ENCODE peak calls at places on chromosomes 11 and 22, in six cellular contexts. Z, I, V, G, D and Y are unnamed samples.

GRCh38 chr11:109075976-109076375 is 346.0 kb upstream of the C11orf87 start:
- DNase-seq in Z (peak; percentile 12), I (no peak), V (no peak), G (no peak), D (no peak), Y (no peak)

GRCh38 chr22:43011079-43011478 is 3.9 kb downstream of the PACSIN2 start:
- DNase-seq in Z (no peak), I (no peak), V (no peak), G (no peak), D (no peak), Y (no peak)

GRCh38 chr11:116930177-116930576 is 92.8 kb upstream of the APOA1 start:
- DNase-seq in Z (peak; percentile 21), I (peak; percentile 30), V (no peak), G (no peak), D (no peak), Y (no peak)

GRCh38 chr11:102546923-102547471 is 16.4 kb upstream of the MMP7 start:
- DNase-seq in Z (no peak), I (no peak), V (no peak), G (peak; percentile 58), D (no peak), Y (no peak)

GRCh38 chr22:33000342-33001280 is 57.6 kb downstream of the SYN3 start:
- DNase-seq in Z (peak; percentile 53), I (peak; percentile 71), V (peak; percentile 47), G (peak; percentile 70), D (no peak), Y (peak; percentile 77)

GRCh38 chr11:67463680-67464410 is 5.2 kb downstream of the TMEM134 start:
- DNase-seq in Z (no peak), I (no peak), V (peak; percentile 32), G (no peak), D (no peak), Y (peak; percentile 83)

GRCh38 chr11:94602430-94603372 is 35.5 kb downstream of the PIWIL4 start:
- DNase-seq in Z (peak; percentile 57), I (peak; percentile 78), V (peak; percentile 69), G (peak; percentile 89), D (peak; percentile 4), Y (peak; percentile 61)

GRCh38 chr11:1057806-1058205 is 16.9 kb upstream of the MUC2 start:
- DNase-seq in Z (no peak), I (no peak), V (no peak), G (no peak), D (no peak), Y (no peak)

GRCh38 chr11:72308226-72309073 is 64.5 kb upstream of the PHOX2A start:
- DNase-seq in Z (no peak), I (no peak), V (no peak), G (peak; percentile 83), D (no peak), Y (no peak)

GRCh38 chr11:133951484-133952198 is 5.1 kb downstream of the IGSF9B start:
- DNase-seq in Z (no peak), I (no peak), V (no peak), G (no peak), D (no peak), Y (no peak)

GRCh38 chr11:90252053-90252452 is 29.2 kb upstream of the CHORDC1 start:
- DNase-seq in Z (no peak), I (no peak), V (no peak), G (no peak), D (no peak), Y (no peak)

GRCh38 chr11:3840289-3840869 is 380 bp downstream of the RHOG start:
- DNase-seq in Z (no peak), I (peak; percentile 79), V (no peak), G (peak; percentile 72), D (no peak), Y (no peak)

GRCh38 chr22:28899199-28899853 is 16.0 kb downstream of the ZNRF3 start:
- DNase-seq in Z (no peak), I (no peak), V (no peak), G (no peak), D (peak; percentile 7), Y (no peak)

GRCh38 chr11:15159085-15159484 is 44.4 kb downstream of the INSC start:
- DNase-seq in Z (no peak), I (no peak), V (no peak), G (peak; percentile 79), D (no peak), Y (no peak)

GRCh38 chr22:32729368-32729767 is 72.1 kb upstream of the TIMP3 start:
- DNase-seq in Z (no peak), I (no peak), V (no peak), G (no peak), D (no peak), Y (no peak)

GRCh38 chr11:120597250-120597649 is 85.7 kb downstream of the GRIK4 start:
- DNase-seq in Z (no peak), I (no peak), V (no peak), G (peak; percentile 41), D (no peak), Y (no peak)

GRCh38 chr11:87063982-87064381 is 26.2 kb downstream of the TMEM135 start:
- DNase-seq in Z (no peak), I (no peak), V (no peak), G (no peak), D (no peak), Y (no peak)

GRCh38 chr11:20808328-20808727 is 138.9 kb downstream of the NELL1 start:
- DNase-seq in Z (no peak), I (no peak), V (no peak), G (no peak), D (no peak), Y (no peak)

GRCh38 chr22:33188316-33188715 is 130.1 kb upstream of the SYN3 start:
- DNase-seq in Z (no peak), I (no peak), V (no peak), G (no peak), D (no peak), Y (no peak)

GRCh38 chr11:43581370-43582023 is 99.0 kb upstream of the HSD17B12 start:
- DNase-seq in Z (no peak), I (no peak), V (no peak), G (no peak), D (no peak), Y (no peak)

GRCh38 chr11:93642416-93642815 is 19.1 kb upstream of the CEP295 start:
- DNase-seq in Z (no peak), I (no peak), V (no peak), G (no peak), D (no peak), Y (no peak)

DNA sequence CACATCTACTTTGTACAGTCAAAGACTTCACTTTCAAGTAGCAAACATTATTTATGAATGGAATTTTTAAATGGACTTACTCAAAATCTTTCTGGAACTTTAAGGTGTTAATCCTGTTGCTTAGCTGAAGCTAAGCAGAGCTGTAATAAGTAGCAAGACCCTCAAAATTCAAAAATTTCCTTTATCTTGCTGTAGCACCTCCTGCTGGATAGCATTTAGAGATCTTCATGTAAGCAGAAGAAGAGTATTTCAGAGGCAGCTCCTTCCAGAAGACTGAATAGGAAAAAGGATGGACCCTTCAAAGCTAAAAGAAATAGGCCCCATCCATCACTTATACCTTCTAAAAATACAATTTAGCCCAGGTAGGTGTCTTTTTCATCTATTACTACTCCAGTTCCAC is 3.4 kb downstream of the PHF21A start:
- DNase-seq in Z (no peak), I (no peak), V (no peak), G (peak; percentile 73), D (no peak), Y (no peak)
- H3K27ac ChIP-seq in Z (peak overlapping the region; percentile 18), I (peak overlapping the region; percentile 89), V (no peak overlapping the region), G (peak overlapping the region; percentile 88), D (no peak overlapping the region), Y (peak overlapping the region; percentile 87)

GRCh38 chr22:31575190-31575589 is 78.9 kb downstream of the SFI1 start:
- DNase-seq in Z (no peak), I (no peak), V (peak; percentile 23), G (no peak), D (no peak), Y (no peak)
- H3K27ac ChIP-seq in Z (no peak overlapping the region), I (no peak overlapping the region), V (peak overlapping the region; percentile 72), G (no peak overlapping the region), D (no peak overlapping the region), Y (no peak overlapping the region)

GRCh38 chr11:35617316-35617686 is 959 bp upstream of the FJX1 start:
- DNase-seq in Z (no peak), I (no peak), V (no peak), G (no peak), D (no peak), Y (no peak)

GRCh38 chr11:35618497-35619029 is 303 bp downstream of the FJX1 start:
- DNase-seq in Z (peak; percentile 23), I (peak; percentile 60), V (no peak), G (no peak), D (no peak), Y (peak; percentile 54)

GRCh38 chr11:35619754-35620640 is 1.7 kb downstream of the FJX1 start:
- DNase-seq in Z (peak; percentile 34), I (peak; percentile 56), V (peak; percentile 41), G (no peak), D (no peak), Y (peak; percentile 24)

GRCh38 chr11:35617687-35618496 is at the start of gene FJX1:
- DNase-seq in Z (peak; percentile 72), I (peak; percentile 75), V (peak; percentile 43), G (no peak), D (no peak), Y (peak; percentile 66)

DNA sequence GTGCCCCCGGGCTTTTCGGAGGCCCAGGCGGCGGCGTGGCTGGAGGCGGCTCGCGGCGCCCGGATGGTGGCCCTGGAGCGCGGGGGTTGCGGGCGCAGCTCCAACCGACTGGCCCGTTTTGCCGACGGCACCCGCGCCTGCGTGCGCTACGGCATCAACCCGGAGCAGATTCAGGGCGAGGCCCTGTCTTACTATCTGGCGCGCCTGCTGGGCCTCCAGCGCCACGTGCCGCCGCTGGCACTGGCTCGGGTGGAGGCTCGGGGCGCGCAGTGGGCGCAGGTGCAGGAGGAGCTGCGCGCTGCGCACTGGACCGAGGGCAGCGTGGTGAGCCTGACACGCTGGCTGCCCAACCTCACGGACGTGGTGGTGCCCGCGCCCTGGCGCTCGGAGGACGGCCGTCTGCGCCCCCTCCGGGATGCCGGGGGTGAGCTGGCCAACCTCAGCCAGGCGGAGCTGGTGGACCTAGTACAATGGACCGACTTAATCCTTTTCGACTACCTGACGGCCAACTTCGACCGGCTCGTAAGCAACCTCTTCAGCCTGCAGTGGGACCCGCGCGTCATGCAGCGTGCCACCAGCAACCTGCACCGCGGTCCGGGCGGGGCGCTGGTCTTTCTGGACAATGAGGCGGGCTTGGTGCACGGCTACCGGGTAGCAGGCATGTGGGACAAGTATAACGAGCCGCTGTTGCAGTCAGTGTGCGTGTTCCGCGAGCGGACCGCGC is 932 bp downstream of the FJX1 start:
- DNase-seq in Z (no peak), I (no peak), V (peak; percentile 41), G (no peak), D (no peak), Y (peak; percentile 53)
- H3K27ac ChIP-seq in Z (peak overlapping the region; percentile 79), I (no peak overlapping the region), V (peak overlapping the region; percentile 30), G (no peak overlapping the region), D (no peak overlapping the region), Y (no peak overlapping the region)

GRCh38 chr11:2090172-2091111 is 48.7 kb downstream of the IGF2 start:
- DNase-seq in Z (no peak), I (no peak), V (no peak), G (no peak), D (no peak), Y (no peak)
- H3K27ac ChIP-seq in Z (no peak overlapping the region), I (no peak overlapping the region), V (no peak overlapping the region), G (no peak overlapping the region), D (no peak overlapping the region), Y (no peak overlapping the region)